ENCODE peak calls at places on chromosomes 5 and 9, in seven cellular contexts. M is ecto neural progenitor cell; E is mammary epithelial cell; C is fibroblast of gingiva; W is hypothalamus; Q is stimulated activated CD4-positive, alpha-beta T cell treated with anti-CD3 and anti-CD28 coated beads, Interleukin-1b, Interleukin-23, amount 100 ng/mL, for 4 hours; J is HEK293T. V is an unnamed sample.

GRCh38 chr5:98631311-98632054 is 142.0 kb upstream of the RGMB start:
- DNase-seq in M (no peak), E (peak), C (peak), W (no peak), Q (no peak), J (no peak), V (no peak)

GRCh38 chr9:130320697-130321080 is 55.1 kb downstream of the HMCN2 start:
- DNase-seq in M (no peak), E (no peak), C (no peak), W (no peak), Q (no peak), J (no peak), V (no peak)

GRCh38 chr9:130857864-130858730 is 23.0 kb downstream of the ABL1 start:
- DNase-seq in M (no peak), E (peak), C (peak), W (no peak), Q (no peak), J (no peak), V (no peak)

GRCh38 chr5:77145666-77146065 is 58.6 kb upstream of the ZBED3 start:
- DNase-seq in M (no peak), E (peak), C (peak), W (no peak), Q (no peak), J (no peak), V (no peak)

GRCh38 chr5:83169938-83170337 is 92.6 kb downstream of the XRCC4 start:
- DNase-seq in M (no peak), E (no peak), C (no peak), W (no peak), Q (no peak), J (no peak), V (no peak)

GRCh38 chr9:86975571-86975970 is 28.3 kb upstream of the GAS1 start:
- DNase-seq in M (no peak), E (no peak), C (peak), W (no peak), Q (no peak), J (no peak), V (no peak)

GRCh38 chr5:99037668-99038067 is 108.9 kb upstream of the CHD1 start:
- DNase-seq in M (no peak), E (no peak), C (no peak), W (no peak), Q (peak), J (no peak), V (no peak)

GRCh38 chr9:118271936-118272335 is 567.7 kb downstream of the TLR4 start:
- DNase-seq in M (no peak), E (peak), C (no peak), W (no peak), Q (no peak), J (no peak), V (no peak)

GRCh38 chr9:110357510-110357909 is 19.8 kb upstream of the TXNDC8 start:
- DNase-seq in M (no peak), E (peak), C (no peak), W (no peak), Q (no peak), J (no peak), V (no peak)

GRCh38 chr5:180129291-180130190 is 58.0 kb upstream of the RNF130 start:
- DNase-seq in M (peak), E (no peak), C (no peak), W (no peak), Q (no peak), J (no peak), V (no peak)

GRCh38 chr9:87405677-87406544 is 91.8 kb upstream of the DAPK1 start:
- DNase-seq in M (no peak), E (no peak), C (peak), W (no peak), Q (no peak), J (no peak), V (no peak)

GRCh38 chr5:56534102-56534501 is 281.2 kb upstream of the MAP3K1 start:
- DNase-seq in M (no peak), E (peak), C (no peak), W (no peak), Q (no peak), J (peak), V (no peak)

GRCh38 chr9:16136961-16137360 is 584.1 kb downstream of the CCDC171 start:
- DNase-seq in M (no peak), E (no peak), C (peak), W (no peak), Q (no peak), J (no peak), V (no peak)

GRCh38 chr5:171666815-171667214 is 118.8 kb upstream of the SMIM23 start:
- DNase-seq in M (no peak), E (no peak), C (no peak), W (no peak), Q (no peak), J (no peak), V (no peak)

GRCh38 chr9:37200572-37201005 is 80.2 kb downstream of the ZCCHC7 start:
- DNase-seq in M (no peak), E (peak), C (no peak), W (no peak), Q (no peak), J (peak), V (no peak)

GRCh38 chr9:21443849-21444625 is 3.8 kb downstream of the IFNA1 start:
- DNase-seq in M (no peak), E (no peak), C (no peak), W (no peak), Q (no peak), J (no peak), V (no peak)

GRCh38 chr5:152066760-152067159 is 142.1 kb upstream of the GLRA1 start:
- DNase-seq in M (no peak), E (no peak), C (no peak), W (no peak), Q (no peak), J (no peak), V (no peak)

GRCh38 chr9:91100878-91101450 is 260.8 kb downstream of the AUH start:
- DNase-seq in M (no peak), E (no peak), C (peak), W (no peak), Q (no peak), J (no peak), V (no peak)

GRCh38 chr5:34599471-34600117 is 56.5 kb upstream of the RAI14 start:
- DNase-seq in M (no peak), E (peak), C (no peak), W (no peak), Q (no peak), J (no peak), V (no peak)

GRCh38 chr9:13481274-13481673 is 201.8 kb upstream of the MPDZ start:
- DNase-seq in M (no peak), E (no peak), C (no peak), W (no peak), Q (no peak), J (no peak), V (no peak)

GRCh38 chr5:108753877-108754276 is 6.2 kb downstream of the FER start:
- DNase-seq in M (no peak), E (peak), C (no peak), W (no peak), Q (no peak), J (no peak), V (no peak)

GRCh38 chr5:53480474-53481353 is at the start of gene FST:
- DNase-seq in M (peak), E (peak), C (peak), W (no peak), Q (no peak), J (peak), V (no peak)

GRCh38 chr9:87725356-87725899 is 491 bp upstream of the CTSL start:
- DNase-seq in M (no peak), E (no peak), C (peak), W (no peak), Q (no peak), J (no peak), V (peak)

GRCh38 chr5:135718151-135718550 is 116.3 kb upstream of the SLC25A48 start:
- DNase-seq in M (no peak), E (peak), C (no peak), W (no peak), Q (no peak), J (no peak), V (no peak)

GRCh38 chr5:124399426-124399961 is 346.9 kb downstream of the ZNF608 start:
- DNase-seq in M (no peak), E (no peak), C (no peak), W (no peak), Q (no peak), J (no peak), V (no peak)

GRCh38 chr5:149271195-149271716 is 403 bp upstream of the AFAP1L1 start:
- DNase-seq in M (no peak), E (peak), C (no peak), W (no peak), Q (no peak), J (no peak), V (no peak)

GRCh38 chr9:93378276-93378675 is 73.2 kb upstream of the FAM120A start:
- DNase-seq in M (no peak), E (no peak), C (no peak), W (no peak), Q (no peak), J (no peak), V (no peak)

GRCh38 chr5:50595199-50595598 is 71.2 kb upstream of the PARP8 start:
- DNase-seq in M (no peak), E (peak), C (peak), W (no peak), Q (no peak), J (no peak), V (no peak)

GRCh38 chr9:126376311-126376902 is 49.8 kb downstream of the MVB12B start:
- DNase-seq in M (peak), E (no peak), C (no peak), W (peak), Q (no peak), J (no peak), V (peak)

GRCh38 chr9:108963459-108964143 is 29.4 kb downstream of the ABITRAM start:
- DNase-seq in M (no peak), E (no peak), C (no peak), W (no peak), Q (no peak), J (peak), V (no peak)

GRCh38 chr9:4386819-4387218 is 87.0 kb upstream of the GLIS3 start:
- DNase-seq in M (no peak), E (no peak), C (no peak), W (no peak), Q (no peak), J (no peak), V (no peak)

GRCh38 chr9:4796988-4797956 is 4.5 kb downstream of the RCL1 start:
- DNase-seq in M (no peak), E (no peak), C (peak), W (no peak), Q (no peak), J (peak), V (peak)

GRCh38 chr5:148805323-148806290 is 20.8 kb upstream of the ADRB2 start:
- DNase-seq in M (no peak), E (peak), C (no peak), W (no peak), Q (no peak), J (no peak), V (peak)

GRCh38 chr9:107270082-107270481 is 13.0 kb upstream of the RAD23B start:
- DNase-seq in M (no peak), E (no peak), C (no peak), W (no peak), Q (no peak), J (no peak), V (no peak)

GRCh38 chr9:122016789-122017188 is 76.3 kb downstream of the TTLL11 start:
- DNase-seq in M (no peak), E (no peak), C (no peak), W (no peak), Q (no peak), J (no peak), V (no peak)

GRCh38 chr9:129500166-129500862 is 120.6 kb downstream of the C9orf50 start:
- DNase-seq in M (peak), E (no peak), C (no peak), W (no peak), Q (no peak), J (no peak), V (no peak)

V was measured in globus pallidus.